ENCODE peak calls at places on chromosomes 5 and 9, in nine cellular contexts. One of them, this sample, is unnamed.

GRCh38 chr9:137273095-137273490 is 4.4 kb upstream of the TOR4A start:
- DNase-seq in SIG-M5: no peak
- DNase-seq in PC-3: no peak
- DNase-seq in Daoy: no peak
- DNase-seq in EH: no peak
- DNase-seq in AG09309: no peak
- DNase-seq in activated CD4-positive, CD25-positive, alpha-beta regulatory T cell treated with anti-CD3 and anti-CD28 coated beads, Interleukin-2, amount 50 U/mL, for 16 hours: no peak
- DNase-seq in colonic mucosa: no peak
- DNase-seq in stimulated activated CD8-positive, alpha-beta memory T cell treated with anti-CD3 and anti-CD28 coated beads, Interleukin-7, amount 100 ng/mL, for 1 hour: no peak
- DNase-seq in this sample: no peak

GRCh38 chr9:122080986-122081385 is 12.1 kb downstream of the TTLL11 start:
- DNase-seq in SIG-M5: no peak
- DNase-seq in PC-3: no peak
- DNase-seq in Daoy: no peak
- DNase-seq in EH: peak
- DNase-seq in AG09309: no peak
- DNase-seq in activated CD4-positive, CD25-positive, alpha-beta regulatory T cell treated with anti-CD3 and anti-CD28 coated beads, Interleukin-2, amount 50 U/mL, for 16 hours: no peak
- DNase-seq in colonic mucosa: no peak
- DNase-seq in stimulated activated CD8-positive, alpha-beta memory T cell treated with anti-CD3 and anti-CD28 coated beads, Interleukin-7, amount 100 ng/mL, for 1 hour: no peak
- DNase-seq in this sample: no peak

GRCh38 chr9:83469722-83470121 is 68.5 kb downstream of the FRMD3 start:
- DNase-seq in SIG-M5: no peak
- DNase-seq in PC-3: no peak
- DNase-seq in Daoy: no peak
- DNase-seq in EH: no peak
- DNase-seq in AG09309: no peak
- DNase-seq in activated CD4-positive, CD25-positive, alpha-beta regulatory T cell treated with anti-CD3 and anti-CD28 coated beads, Interleukin-2, amount 50 U/mL, for 16 hours: no peak
- DNase-seq in colonic mucosa: no peak
- DNase-seq in stimulated activated CD8-positive, alpha-beta memory T cell treated with anti-CD3 and anti-CD28 coated beads, Interleukin-7, amount 100 ng/mL, for 1 hour: no peak
- DNase-seq in this sample: no peak

GRCh38 chr9:27888661-27889295 is 315.5 kb upstream of the C9orf72 start:
- DNase-seq in SIG-M5: no peak
- DNase-seq in PC-3: peak
- DNase-seq in Daoy: peak
- DNase-seq in EH: peak
- DNase-seq in AG09309: no peak
- DNase-seq in activated CD4-positive, CD25-positive, alpha-beta regulatory T cell treated with anti-CD3 and anti-CD28 coated beads, Interleukin-2, amount 50 U/mL, for 16 hours: no peak
- DNase-seq in colonic mucosa: peak
- DNase-seq in stimulated activated CD8-positive, alpha-beta memory T cell treated with anti-CD3 and anti-CD28 coated beads, Interleukin-7, amount 100 ng/mL, for 1 hour: no peak
- DNase-seq in this sample: peak

GRCh38 chr5:139668924-139669680 is 21.0 kb downstream of the CXXC5 start:
- DNase-seq in SIG-M5: no peak
- DNase-seq in PC-3: no peak
- DNase-seq in Daoy: no peak
- DNase-seq in EH: no peak
- DNase-seq in AG09309: no peak
- DNase-seq in activated CD4-positive, CD25-positive, alpha-beta regulatory T cell treated with anti-CD3 and anti-CD28 coated beads, Interleukin-2, amount 50 U/mL, for 16 hours: no peak
- DNase-seq in colonic mucosa: no peak
- DNase-seq in stimulated activated CD8-positive, alpha-beta memory T cell treated with anti-CD3 and anti-CD28 coated beads, Interleukin-7, amount 100 ng/mL, for 1 hour: no peak
- DNase-seq in this sample: no peak

GRCh38 chr5:93582677-93583524 is at the start of gene NR2F1:
- DNase-seq in SIG-M5: no peak
- DNase-seq in PC-3: peak
- DNase-seq in Daoy: peak
- DNase-seq in EH: peak
- DNase-seq in AG09309: peak
- DNase-seq in activated CD4-positive, CD25-positive, alpha-beta regulatory T cell treated with anti-CD3 and anti-CD28 coated beads, Interleukin-2, amount 50 U/mL, for 16 hours: no peak
- DNase-seq in colonic mucosa: peak
- DNase-seq in stimulated activated CD8-positive, alpha-beta memory T cell treated with anti-CD3 and anti-CD28 coated beads, Interleukin-7, amount 100 ng/mL, for 1 hour: no peak
- DNase-seq in this sample: peak

GRCh38 chr5:139808481-139809330 is 13.1 kb downstream of the PSD2 start:
- DNase-seq in SIG-M5: no peak
- DNase-seq in PC-3: peak
- DNase-seq in Daoy: peak
- DNase-seq in EH: peak
- DNase-seq in AG09309: no peak
- DNase-seq in activated CD4-positive, CD25-positive, alpha-beta regulatory T cell treated with anti-CD3 and anti-CD28 coated beads, Interleukin-2, amount 50 U/mL, for 16 hours: no peak
- DNase-seq in colonic mucosa: no peak
- DNase-seq in stimulated activated CD8-positive, alpha-beta memory T cell treated with anti-CD3 and anti-CD28 coated beads, Interleukin-7, amount 100 ng/mL, for 1 hour: no peak
- DNase-seq in this sample: peak

GRCh38 chr5:179378441-179379271 is 33.4 kb upstream of the ADAMTS2 start:
- DNase-seq in SIG-M5: no peak
- DNase-seq in PC-3: no peak
- DNase-seq in Daoy: peak
- DNase-seq in EH: peak
- DNase-seq in AG09309: peak
- DNase-seq in activated CD4-positive, CD25-positive, alpha-beta regulatory T cell treated with anti-CD3 and anti-CD28 coated beads, Interleukin-2, amount 50 U/mL, for 16 hours: no peak
- DNase-seq in colonic mucosa: no peak
- DNase-seq in stimulated activated CD8-positive, alpha-beta memory T cell treated with anti-CD3 and anti-CD28 coated beads, Interleukin-7, amount 100 ng/mL, for 1 hour: no peak
- DNase-seq in this sample: peak

GRCh38 chr9:70297141-70297540 is 38.4 kb downstream of the SMC5 start:
- DNase-seq in SIG-M5: no peak
- DNase-seq in PC-3: no peak
- DNase-seq in Daoy: no peak
- DNase-seq in EH: peak
- DNase-seq in AG09309: no peak
- DNase-seq in activated CD4-positive, CD25-positive, alpha-beta regulatory T cell treated with anti-CD3 and anti-CD28 coated beads, Interleukin-2, amount 50 U/mL, for 16 hours: no peak
- DNase-seq in colonic mucosa: no peak
- DNase-seq in stimulated activated CD8-positive, alpha-beta memory T cell treated with anti-CD3 and anti-CD28 coated beads, Interleukin-7, amount 100 ng/mL, for 1 hour: no peak
- DNase-seq in this sample: peak

GRCh38 chr9:84141762-84142370 is 161.3 kb downstream of the RMI1 start:
- DNase-seq in SIG-M5: no peak
- DNase-seq in PC-3: no peak
- DNase-seq in Daoy: no peak
- DNase-seq in EH: no peak
- DNase-seq in AG09309: no peak
- DNase-seq in activated CD4-positive, CD25-positive, alpha-beta regulatory T cell treated with anti-CD3 and anti-CD28 coated beads, Interleukin-2, amount 50 U/mL, for 16 hours: no peak
- DNase-seq in colonic mucosa: no peak
- DNase-seq in stimulated activated CD8-positive, alpha-beta memory T cell treated with anti-CD3 and anti-CD28 coated beads, Interleukin-7, amount 100 ng/mL, for 1 hour: no peak
- DNase-seq in this sample: no peak

GRCh38 chr5:19630875-19631274 is 357.1 kb downstream of the CDH18 start:
- DNase-seq in SIG-M5: no peak
- DNase-seq in PC-3: no peak
- DNase-seq in Daoy: no peak
- DNase-seq in EH: no peak
- DNase-seq in AG09309: no peak
- DNase-seq in activated CD4-positive, CD25-positive, alpha-beta regulatory T cell treated with anti-CD3 and anti-CD28 coated beads, Interleukin-2, amount 50 U/mL, for 16 hours: no peak
- DNase-seq in colonic mucosa: no peak
- DNase-seq in stimulated activated CD8-positive, alpha-beta memory T cell treated with anti-CD3 and anti-CD28 coated beads, Interleukin-7, amount 100 ng/mL, for 1 hour: no peak
- DNase-seq in this sample: peak

GRCh38 chr5:174610968-174611367 is 113.4 kb upstream of the MSX2 start:
- DNase-seq in SIG-M5: no peak
- DNase-seq in PC-3: peak
- DNase-seq in Daoy: peak
- DNase-seq in EH: peak
- DNase-seq in AG09309: peak
- DNase-seq in activated CD4-positive, CD25-positive, alpha-beta regulatory T cell treated with anti-CD3 and anti-CD28 coated beads, Interleukin-2, amount 50 U/mL, for 16 hours: no peak
- DNase-seq in colonic mucosa: no peak
- DNase-seq in stimulated activated CD8-positive, alpha-beta memory T cell treated with anti-CD3 and anti-CD28 coated beads, Interleukin-7, amount 100 ng/mL, for 1 hour: no peak
- DNase-seq in this sample: peak

GRCh38 chr9:79014929-79015699 is 556.7 kb upstream of the TLE4 start:
- DNase-seq in SIG-M5: no peak
- DNase-seq in PC-3: peak
- DNase-seq in Daoy: no peak
- DNase-seq in EH: peak
- DNase-seq in AG09309: no peak
- DNase-seq in activated CD4-positive, CD25-positive, alpha-beta regulatory T cell treated with anti-CD3 and anti-CD28 coated beads, Interleukin-2, amount 50 U/mL, for 16 hours: no peak
- DNase-seq in colonic mucosa: no peak
- DNase-seq in stimulated activated CD8-positive, alpha-beta memory T cell treated with anti-CD3 and anti-CD28 coated beads, Interleukin-7, amount 100 ng/mL, for 1 hour: no peak
- DNase-seq in this sample: peak

GRCh38 chr5:72328172-72328571 is 8.0 kb downstream of the PTCD2 start:
- DNase-seq in SIG-M5: no peak
- DNase-seq in PC-3: peak
- DNase-seq in Daoy: peak
- DNase-seq in EH: peak
- DNase-seq in AG09309: peak
- DNase-seq in activated CD4-positive, CD25-positive, alpha-beta regulatory T cell treated with anti-CD3 and anti-CD28 coated beads, Interleukin-2, amount 50 U/mL, for 16 hours: no peak
- DNase-seq in colonic mucosa: no peak
- DNase-seq in stimulated activated CD8-positive, alpha-beta memory T cell treated with anti-CD3 and anti-CD28 coated beads, Interleukin-7, amount 100 ng/mL, for 1 hour: no peak
- DNase-seq in this sample: peak

GRCh38 chr9:137674307-137675305 is 55.8 kb downstream of the EHMT1 start:
- DNase-seq in SIG-M5: no peak
- DNase-seq in PC-3: no peak
- DNase-seq in Daoy: no peak
- DNase-seq in EH: peak
- DNase-seq in AG09309: no peak
- DNase-seq in activated CD4-positive, CD25-positive, alpha-beta regulatory T cell treated with anti-CD3 and anti-CD28 coated beads, Interleukin-2, amount 50 U/mL, for 16 hours: no peak
- DNase-seq in colonic mucosa: no peak
- DNase-seq in stimulated activated CD8-positive, alpha-beta memory T cell treated with anti-CD3 and anti-CD28 coated beads, Interleukin-7, amount 100 ng/mL, for 1 hour: no peak
- DNase-seq in this sample: no peak

GRCh38 chr5:160970605-160971191 is 118.7 kb upstream of the ATP10B start:
- DNase-seq in SIG-M5: no peak
- DNase-seq in PC-3: no peak
- DNase-seq in Daoy: no peak
- DNase-seq in EH: no peak
- DNase-seq in AG09309: no peak
- DNase-seq in activated CD4-positive, CD25-positive, alpha-beta regulatory T cell treated with anti-CD3 and anti-CD28 coated beads, Interleukin-2, amount 50 U/mL, for 16 hours: no peak
- DNase-seq in colonic mucosa: no peak
- DNase-seq in stimulated activated CD8-positive, alpha-beta memory T cell treated with anti-CD3 and anti-CD28 coated beads, Interleukin-7, amount 100 ng/mL, for 1 hour: no peak
- DNase-seq in this sample: no peak